ENCODE peak calls at places on chromosome 13, in seven cellular contexts. P, S, M, W, Y, A and F are unnamed samples.

GRCh38 chr13:42392706-42393572 is 121.0 kb downstream of the AKAP11 start:
- DNase-seq in A (no peak), Y (no peak), S (no peak), W (peak), M (no peak), P (no peak), F (no peak)

GRCh38 chr13:19634129-19634740 is 776 bp downstream of the MPHOSPH8 start:
- DNase-seq in A (no peak), W (peak), S (peak), M (peak), Y (peak), P (no peak), F (peak)

GRCh38 chr13:67880916-67881315 is 650.8 kb upstream of the PCDH9 start:
- DNase-seq in W (no peak), A (no peak), M (no peak), P (no peak), S (no peak), Y (no peak), F (no peak)

GRCh38 chr13:31101511-31102170 is 60.1 kb downstream of the HSPH1 start:
- DNase-seq in A (no peak), W (no peak), P (no peak), M (no peak), Y (peak), S (peak), F (no peak)

GRCh38 chr13:80783926-80784325 is 443.0 kb upstream of the SPRY2 start:
- DNase-seq in P (no peak), M (no peak), W (peak), Y (no peak), A (no peak), S (no peak), F (peak)

GRCh38 chr13:24223341-24224231 is 63.1 kb downstream of the SPATA13 start:
- DNase-seq in W (no peak), P (peak), S (no peak), A (no peak), M (no peak), Y (no peak), F (no peak)

GRCh38 chr13:91280806-91281205 is 66.7 kb upstream of the MIR17HG start:
- DNase-seq in S (no peak), M (no peak), Y (no peak), W (no peak), P (no peak), A (no peak), F (peak)

GRCh38 chr13:75305057-75305456 is 176.9 kb downstream of the TBC1D4 start:
- DNase-seq in S (peak), W (no peak), Y (no peak), M (no peak), A (no peak), P (no peak), F (peak)

GRCh38 chr13:113220877-113221276 is 11.5 kb downstream of the CUL4A start:
- DNase-seq in S (no peak), Y (peak), W (peak), M (no peak), A (no peak), P (no peak), F (peak)

GRCh38 chr13:46683879-46684278 is 113.1 kb downstream of the ESD start:
- DNase-seq in S (no peak), A (no peak), W (peak), M (no peak), P (no peak), Y (no peak), F (no peak)

GRCh38 chr13:44231786-44232516 is 141.7 kb upstream of the SERP2 start:
- DNase-seq in M (peak), Y (peak), A (peak), P (no peak), S (no peak), W (peak), F (peak)

GRCh38 chr13:79679334-79679733 is 198.4 kb downstream of the NDFIP2 start:
- DNase-seq in P (peak), Y (peak), W (peak), M (peak), A (peak), S (peak), F (peak)

GRCh38 chr13:75481176-75482069 is 546 bp downstream of the TBC1D4 start:
- DNase-seq in S (peak), W (no peak), P (peak), M (peak), A (peak), Y (no peak), F (no peak)

GRCh38 chr13:113837554-113838355 is 26.1 kb downstream of the GAS6 start:
- DNase-seq in W (peak), A (peak), P (no peak), M (peak), S (peak), Y (peak), F (peak)

GRCh38 chr13:79560954-79561353 is 80.0 kb downstream of the NDFIP2 start:
- DNase-seq in Y (no peak), P (no peak), M (no peak), S (no peak), W (no peak), A (no peak), F (no peak)

GRCh38 chr13:54574791-54575190 is 1546.2 kb downstream of the OLFM4 start:
- DNase-seq in S (no peak), W (no peak), A (no peak), Y (no peak), M (no peak), P (no peak), F (no peak)

DNA sequence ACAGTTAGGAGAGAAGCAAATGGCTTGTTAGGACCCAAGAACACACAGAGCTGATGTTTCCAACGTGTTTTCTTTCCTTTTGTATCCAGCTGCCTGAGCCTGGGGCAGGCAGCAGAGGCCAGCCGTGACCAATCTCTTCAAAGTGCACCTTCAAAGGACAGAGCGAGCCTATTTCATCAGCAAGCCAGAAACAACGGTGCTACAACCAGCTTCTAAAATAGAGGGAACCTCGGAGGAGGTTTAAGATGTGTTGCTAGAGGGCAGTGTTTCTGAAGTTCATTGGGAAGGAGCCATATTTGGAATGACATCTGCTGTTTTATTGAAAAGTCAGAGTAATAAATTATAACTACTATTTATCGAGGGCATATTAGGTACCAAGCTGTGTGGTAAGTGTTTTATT is 56.2 kb upstream of the RFC3 start:
- DNase-seq in A (no peak), P (no peak), Y (peak), M (no peak), W (peak), S (peak), F (no peak)
- TF ChIP-seq CTCF in A (no peak), P (no peak), Y (no peak), M (no peak), W (peak), S (no peak), F (peak)

DNA sequence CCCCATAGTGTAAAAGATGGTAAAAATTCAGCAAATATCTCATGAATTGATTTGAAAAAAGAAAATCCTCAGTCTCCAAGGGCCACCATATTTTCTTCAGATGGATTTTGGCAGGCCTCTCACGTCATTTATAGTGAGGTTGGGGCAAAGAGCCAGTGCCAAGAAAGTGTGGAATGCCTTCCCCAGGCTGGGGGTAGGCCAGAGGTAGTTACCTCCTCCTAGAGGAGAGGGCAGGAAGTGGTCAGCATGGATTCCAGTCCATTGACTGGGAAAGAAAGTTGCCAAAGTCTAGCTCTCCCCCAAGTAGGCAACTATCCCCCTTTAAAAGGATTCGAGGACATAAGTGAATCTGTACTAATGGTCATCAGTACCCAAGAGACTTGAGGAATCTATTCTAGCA is 68.4 kb upstream of the KCTD4 start:
- DNase-seq in W (peak), P (no peak), M (no peak), Y (peak), A (no peak), S (no peak), F (peak)
- TF ChIP-seq CTCF in W (peak), P (no peak), M (no peak), Y (peak), A (no peak), S (no peak), F (no peak)

GRCh38 chr13:99768986-99769385 is 202.6 kb downstream of the ZIC5 start:
- DNase-seq in W (no peak), A (no peak), S (no peak), M (no peak), Y (no peak), P (no peak), F (no peak)

GRCh38 chr13:99765869-99766268 is 205.7 kb downstream of the ZIC5 start:
- DNase-seq in Y (no peak), S (no peak), M (no peak), A (no peak), W (no peak), P (no peak), F (no peak)

DNA sequence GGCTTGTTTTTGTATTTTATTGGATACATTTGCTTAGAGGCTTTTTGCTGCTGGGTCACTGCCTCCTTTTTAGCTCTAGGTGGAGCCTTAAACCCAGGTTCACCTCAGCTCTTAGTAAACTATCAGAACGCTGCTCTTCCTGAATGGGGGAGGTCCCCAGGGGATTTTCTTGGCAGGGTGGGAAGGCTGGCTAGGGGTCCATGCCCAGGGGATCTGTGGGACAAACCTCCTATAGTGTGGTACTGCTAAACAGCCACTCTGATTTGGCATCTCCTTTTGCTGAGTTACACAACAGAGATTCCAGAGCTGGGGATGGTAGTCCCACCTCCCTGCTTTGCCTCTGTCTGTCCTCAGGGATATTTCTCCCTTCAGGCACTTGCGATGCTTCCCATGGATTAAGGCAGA is 204.9 kb downstream of the ZIC5 start:
- DNase-seq in A (no peak), Y (no peak), W (no peak), M (no peak), P (no peak), S (no peak), F (no peak)
- TF ChIP-seq CTCF in A (no peak), Y (no peak), W (no peak), M (no peak), P (no peak), S (no peak), F (no peak)

DNA sequence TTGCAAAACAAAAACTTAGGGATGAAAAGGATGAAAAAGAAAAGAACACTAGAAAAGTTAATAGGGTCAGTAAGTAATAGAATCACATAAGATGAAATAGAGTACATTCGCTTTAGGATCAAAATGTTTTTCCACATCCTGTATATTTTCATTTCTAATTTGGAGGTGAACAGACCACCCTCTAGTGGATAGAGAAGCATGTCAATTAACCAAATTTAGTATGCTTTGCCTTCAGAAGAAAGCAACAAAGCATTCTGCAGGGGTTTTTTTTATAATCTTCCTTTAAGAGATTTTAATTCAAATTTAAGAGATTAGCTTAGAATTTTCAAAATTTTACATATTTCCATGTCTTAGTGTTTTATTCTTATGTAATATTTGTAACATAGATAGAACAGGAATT is 610.9 kb upstream of the SGCG start:
- DNase-seq in A (no peak), S (no peak), P (no peak), W (no peak), Y (no peak), M (no peak), F (no peak)
- TF ChIP-seq CTCF in A (no peak), S (no peak), P (no peak), W (no peak), Y (no peak), M (no peak), F (no peak)

DNA sequence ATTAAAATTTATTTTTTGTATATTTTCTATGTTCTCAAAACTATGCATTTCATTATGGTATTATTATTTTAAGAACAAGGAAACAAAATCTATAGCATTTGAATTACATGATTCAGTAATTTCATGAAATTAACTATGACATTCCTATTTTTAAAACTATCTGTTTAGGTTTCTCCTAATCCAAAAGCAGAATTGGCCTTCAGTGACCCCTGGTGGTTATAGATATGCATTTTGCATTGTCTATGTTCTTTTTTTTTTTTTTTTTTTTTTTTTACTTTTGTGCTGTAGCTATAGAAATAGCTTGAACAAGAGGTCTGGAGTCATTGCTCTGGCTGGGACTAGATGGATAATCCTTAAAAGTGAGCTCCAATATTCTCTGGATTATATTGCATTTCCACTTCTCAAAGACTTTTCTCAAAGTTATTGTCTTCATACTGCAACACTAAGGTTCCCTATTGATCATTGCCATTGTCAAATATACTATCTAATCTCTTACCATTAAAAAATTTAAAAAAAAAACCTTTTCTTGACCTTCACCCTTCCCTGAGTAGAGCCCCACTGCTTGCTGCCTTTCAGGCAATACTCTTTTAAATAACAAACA is 15.9 kb upstream of the DNAJC3 start:
- DNase-seq in M (no peak), W (peak), A (no peak), S (peak), Y (peak), P (peak), F (peak)
- TF ChIP-seq CTCF in M (peak), W (peak), A (no peak), S (peak), Y (peak), P (peak), F (peak)

GRCh38 chr13:27830010-27830409 is 37.7 kb downstream of the GSX1 start:
- DNase-seq in A (peak), W (no peak), Y (peak), P (peak), S (peak), M (peak), F (peak)

GRCh38 chr13:27827646-27828045 is 35.4 kb downstream of the GSX1 start:
- DNase-seq in A (no peak), S (no peak), Y (no peak), M (no peak), W (no peak), P (no peak), F (no peak)

GRCh38 chr13:27824121-27824520 is 31.8 kb downstream of the GSX1 start:
- DNase-seq in S (no peak), A (no peak), M (no peak), W (no peak), P (no peak), Y (no peak), F (no peak)

GRCh38 chr13:27825153-27825552 is 32.9 kb downstream of the GSX1 start:
- DNase-seq in W (no peak), P (no peak), Y (no peak), A (no peak), M (no peak), S (no peak), F (no peak)

GRCh38 chr13:27826379-27827353 is 34.4 kb downstream of the GSX1 start:
- DNase-seq in M (peak), Y (peak), A (peak), P (peak), W (peak), S (peak), F (peak)
- TF ChIP-seq CTCF in M (peak), Y (peak), A (peak), P (peak), W (peak), S (peak), F (peak)

GRCh38 chr13:51764184-51765141 is 39.5 kb downstream of the DHRS12 start:
- DNase-seq in S (peak), M (peak), A (no peak), W (peak), P (peak), Y (peak), F (peak)
- TF ChIP-seq CTCF in S (no peak), M (no peak), A (no peak), W (peak), P (no peak), Y (peak), F (no peak)

DNA sequence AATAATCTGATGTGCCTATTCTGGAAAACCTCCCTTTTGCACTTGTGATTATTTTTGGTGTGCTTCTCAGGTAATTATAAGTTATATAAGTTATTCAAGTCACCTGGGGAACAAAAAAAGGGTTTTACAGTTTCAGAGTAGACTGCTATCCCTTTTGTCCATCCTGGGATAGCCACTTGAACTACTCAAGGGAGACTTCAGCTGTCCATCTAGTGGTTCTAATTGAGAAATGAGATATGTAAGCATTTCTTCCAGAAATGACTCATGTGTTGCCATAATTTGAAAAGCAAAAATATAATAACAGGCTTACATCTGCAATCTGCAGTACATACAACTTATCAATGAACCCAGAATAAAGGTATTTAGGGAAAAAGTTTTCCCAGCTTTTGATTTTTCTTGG is 20.4 kb downstream of the UBL3 start:
- DNase-seq in Y (no peak), P (peak), M (no peak), A (no peak), W (no peak), S (no peak), F (no peak)
- TF ChIP-seq CTCF in Y (peak), P (no peak), M (no peak), A (no peak), W (no peak), S (no peak), F (no peak)

DNA sequence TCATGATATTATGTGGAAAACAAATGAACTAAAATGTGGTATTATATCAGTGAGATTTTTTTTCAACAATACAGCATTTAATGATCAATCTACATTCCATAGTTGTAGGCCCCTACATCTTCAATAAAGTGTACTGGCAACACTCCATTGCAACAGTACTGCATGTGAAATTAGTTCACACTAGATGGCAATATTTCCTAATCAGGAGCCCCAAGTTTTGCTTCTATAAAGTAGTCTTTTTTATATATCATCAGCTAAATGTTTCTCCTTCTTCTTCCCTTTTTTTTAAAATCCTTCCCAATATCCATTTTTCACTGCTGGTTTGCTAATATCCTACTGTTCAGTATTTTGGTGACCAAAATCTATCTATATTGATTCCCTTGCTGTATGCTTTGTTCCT is 528.3 kb upstream of the ATXN8OS start:
- DNase-seq in W (no peak), S (peak), P (no peak), A (no peak), Y (no peak), M (no peak), F (no peak)
- TF ChIP-seq CTCF in W (no peak), S (no peak), P (peak), A (no peak), Y (no peak), M (no peak), F (no peak)

GRCh38 chr13:110615005-110615321 is 382 bp upstream of the NAXD start:
- DNase-seq in Y (no peak), A (no peak), M (no peak), W (no peak), S (no peak), P (no peak), F (no peak)

GRCh38 chr13:110617326-110618072 is 2.2 kb downstream of the NAXD start:
- DNase-seq in W (peak), P (no peak), S (no peak), A (no peak), M (peak), Y (peak), F (peak)

GRCh38 chr13:110616103-110617101 is 1.1 kb downstream of the NAXD start:
- DNase-seq in S (no peak), Y (peak), A (peak), M (peak), P (peak), W (peak), F (peak)

GRCh38 chr13:110618167-110618566 is 2.8 kb downstream of the NAXD start:
- DNase-seq in Y (no peak), S (no peak), P (no peak), W (no peak), M (no peak), A (no peak), F (no peak)

DNA sequence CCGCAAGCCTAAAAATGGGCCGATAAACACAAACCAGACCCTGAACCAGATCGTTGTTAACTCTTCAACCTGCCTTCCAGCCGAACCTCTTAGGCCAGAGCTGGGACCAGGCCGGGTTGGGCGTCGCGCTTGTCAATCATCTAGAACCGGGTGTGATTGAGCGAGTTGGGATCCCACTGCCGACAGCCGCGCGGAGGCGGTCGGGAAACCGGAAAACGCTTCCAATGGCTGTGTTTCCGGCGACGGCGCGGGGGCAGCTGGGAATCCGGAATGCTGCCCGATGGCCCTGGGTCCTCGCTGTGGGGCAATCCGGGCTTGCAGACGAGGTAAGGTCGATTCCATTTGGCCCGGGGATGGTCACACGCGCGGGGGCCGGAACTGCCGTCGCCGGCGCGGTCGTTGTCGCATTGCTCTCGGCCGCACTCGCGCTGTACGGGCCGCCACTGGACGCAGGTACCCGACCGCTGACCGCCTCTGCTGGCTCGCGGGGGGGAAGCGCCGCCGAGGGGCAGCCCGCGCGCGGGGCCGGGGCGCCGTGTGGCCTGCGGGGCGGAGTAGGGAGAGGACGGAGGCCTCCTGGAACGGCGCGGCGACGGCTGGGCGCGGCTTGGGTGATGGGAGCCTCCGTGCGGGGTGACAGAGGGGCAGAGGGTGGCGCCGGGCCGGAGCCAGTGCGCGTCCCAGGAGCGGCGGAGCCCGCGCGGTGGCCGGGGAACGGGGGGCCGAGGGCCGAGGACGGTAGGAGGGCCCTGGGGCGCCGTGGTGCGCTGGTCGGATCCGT is at the start of gene NAXD:
- DNase-seq in P (peak), A (peak), M (peak), W (peak), S (peak), Y (peak), F (peak)
- TF ChIP-seq CTCF in P (no peak), A (no peak), M (no peak), W (no peak), S (no peak), Y (no peak), F (no peak)